ENCODE peak calls at places on chromosomes 7 and 10, in seven cellular contexts. X is fibroblast of lung, P is prostate gland, B is uterus, G is H1, Y is stomach, K is ovary. H is an unnamed sample.

GRCh38 chr7:135177021-135177696 is 6.7 kb upstream of the CYREN start:
- DNase-seq in X (no peak), P (no peak), B (no peak), G (peak), Y (no peak), K (no peak), H (no peak)

GRCh38 chr7:74708569-74709275 is 51.2 kb downstream of the GTF2I start:
- DNase-seq in X (no peak), P (no peak), B (no peak), G (no peak), Y (no peak), K (no peak), H (no peak)

GRCh38 chr10:122861724-122862161 is 16.1 kb upstream of the CUZD1 start:
- DNase-seq in X (peak), P (no peak), B (no peak), G (no peak), Y (no peak), K (no peak), H (no peak)

GRCh38 chr10:70437721-70438120 is 3.8 kb downstream of the NODAL start:
- DNase-seq in X (no peak), P (no peak), B (no peak), G (no peak), Y (no peak), K (no peak), H (no peak)

GRCh38 chr10:122263971-122264370 is 7.1 kb upstream of the BTBD16 start:
- DNase-seq in X (peak), P (no peak), B (no peak), G (no peak), Y (no peak), K (no peak), H (no peak)

GRCh38 chr7:94449151-94449725 is 54.5 kb downstream of the COL1A2 start:
- DNase-seq in X (peak), P (no peak), B (no peak), G (no peak), Y (no peak), K (no peak), H (no peak)

GRCh38 chr10:112375721-112376577 is 2.0 kb downstream of the ACSL5 start:
- DNase-seq in X (peak), P (peak), B (peak), G (no peak), Y (peak), K (peak), H (peak)

GRCh38 chr7:85067371-85067770 is 119.5 kb downstream of the SEMA3D start:
- DNase-seq in X (no peak), P (no peak), B (no peak), G (no peak), Y (no peak), K (no peak), H (no peak)

GRCh38 chr10:58384536-58384998 is 643 bp upstream of the TFAM start:
- DNase-seq in X (no peak), P (no peak), B (no peak), G (no peak), Y (no peak), K (no peak), H (no peak)

GRCh38 chr10:132163826-132164515 is 22.8 kb upstream of the DPYSL4 start:
- DNase-seq in X (no peak), P (no peak), B (no peak), G (no peak), Y (no peak), K (no peak), H (no peak)

GRCh38 chr10:110363572-110364411 is 59.1 kb upstream of the SMNDC1 start:
- DNase-seq in X (no peak), P (no peak), B (no peak), G (no peak), Y (no peak), K (no peak), H (no peak)

GRCh38 chr7:87416682-87417587 is 58.5 kb downstream of the ABCB4 start:
- DNase-seq in X (peak), P (peak), B (peak), G (peak), Y (peak), K (peak), H (no peak)

GRCh38 chr10:115092258-115092554 is 959 bp upstream of the ATRNL1 start:
- DNase-seq in X (no peak), P (no peak), B (no peak), G (no peak), Y (no peak), K (no peak), H (no peak)

GRCh38 chr10:117965984-117966383 is 80.8 kb downstream of the RAB11FIP2 start:
- DNase-seq in X (no peak), P (no peak), B (no peak), G (no peak), Y (no peak), K (no peak), H (no peak)

DNA sequence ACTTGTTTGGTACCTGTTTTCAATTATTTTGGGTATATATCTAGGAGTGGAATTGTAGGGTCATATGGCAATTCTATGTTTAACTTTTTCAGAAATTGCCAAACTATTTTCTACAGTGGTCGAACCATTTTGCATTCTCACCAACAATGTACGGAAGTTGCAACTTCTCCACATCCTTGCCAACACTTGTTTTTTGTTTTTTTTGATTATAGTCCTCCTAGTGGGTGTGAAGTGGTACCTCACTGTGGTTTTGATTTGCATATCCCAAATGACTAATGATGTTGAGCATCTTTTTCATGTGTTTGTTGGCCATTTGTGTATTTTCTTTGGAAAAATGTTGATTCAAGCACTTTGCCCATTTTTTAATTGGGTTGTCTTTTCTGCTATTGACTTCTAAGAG is 122.1 kb downstream of the RPS24 start:
- DNase-seq in X (no peak), P (no peak), B (no peak), G (no peak), Y (no peak), K (no peak), H (no peak)
- TF ChIP-seq CTCF in X (no peak), P (no peak), B (no peak), G (no peak), Y (no peak), K (no peak), H (no peak)

GRCh38 chr7:100384623-100385372 is 11.5 kb downstream of the PILRA start:
- DNase-seq in X (no peak), P (no peak), B (no peak), G (no peak), Y (no peak), K (no peak), H (no peak)

GRCh38 chr7:100389437-100390088 is 16.3 kb downstream of the PILRA start:
- DNase-seq in X (no peak), P (no peak), B (no peak), G (no peak), Y (no peak), K (no peak), H (no peak)

GRCh38 chr7:100390286-100391028 is 17.2 kb downstream of the PILRA start:
- DNase-seq in X (no peak), P (no peak), B (no peak), G (no peak), Y (no peak), K (no peak), H (no peak)

GRCh38 chr7:100386940-100387339 is 13.7 kb downstream of the PILRA start:
- DNase-seq in X (no peak), P (no peak), B (no peak), G (no peak), Y (no peak), K (no peak), H (no peak)
- H3K4me3 ChIP-seq in X (no peak), P (no peak), B (no peak), G (no peak), Y (no peak), K (no peak), H (no peak)

GRCh38 chr7:49630513-49630912 is 142.9 kb upstream of the VWC2 start:
- DNase-seq in X (no peak), P (no peak), B (no peak), G (no peak), Y (no peak), K (no peak), H (no peak)
- H3K27ac ChIP-seq in X (no peak), P (no peak), B (no peak), G (no peak), Y (no peak), K (no peak), H (no peak)

GRCh38 chr7:151927011-151927410 is 29.2 kb upstream of the GALNTL5 start:
- DNase-seq in X (no peak), P (no peak), B (no peak), G (no peak), Y (no peak), K (no peak), H (no peak)

GRCh38 chr7:151926336-151926712 is 29.9 kb upstream of the GALNTL5 start:
- DNase-seq in X (no peak), P (no peak), B (no peak), G (no peak), Y (no peak), K (no peak), H (no peak)

GRCh38 chr7:151927540-151927939 is 28.7 kb upstream of the GALNTL5 start:
- DNase-seq in X (no peak), P (no peak), B (no peak), G (no peak), Y (no peak), K (no peak), H (no peak)

GRCh38 chr7:151930695-151931094 is 25.6 kb upstream of the GALNTL5 start:
- DNase-seq in X (no peak), P (no peak), B (no peak), G (no peak), Y (no peak), K (no peak), H (no peak)

GRCh38 chr7:151930026-151930653 is 26.1 kb upstream of the GALNTL5 start:
- DNase-seq in X (no peak), P (no peak), B (no peak), G (no peak), Y (no peak), K (no peak), H (no peak)
- TF ChIP-seq CTCF in X (no peak), P (no peak), B (no peak), G (no peak), Y (no peak), K (no peak), H (no peak)

GRCh38 chr7:50499092-50499491 is 48.9 kb upstream of the FIGNL1 start:
- DNase-seq in X (no peak), P (no peak), B (no peak), G (no peak), Y (no peak), K (no peak), H (peak)

GRCh38 chr7:50502001-50502684 is 52.0 kb upstream of the FIGNL1 start:
- DNase-seq in X (peak), P (no peak), B (peak), G (no peak), Y (no peak), K (peak), H (peak)

GRCh38 chr7:50505553-50505952 is 55.4 kb upstream of the FIGNL1 start:
- DNase-seq in X (no peak), P (no peak), B (no peak), G (no peak), Y (no peak), K (no peak), H (peak)

GRCh38 chr7:50504646-50505546 is 54.7 kb upstream of the FIGNL1 start:
- DNase-seq in X (no peak), P (no peak), B (no peak), G (no peak), Y (no peak), K (no peak), H (peak)

DNA sequence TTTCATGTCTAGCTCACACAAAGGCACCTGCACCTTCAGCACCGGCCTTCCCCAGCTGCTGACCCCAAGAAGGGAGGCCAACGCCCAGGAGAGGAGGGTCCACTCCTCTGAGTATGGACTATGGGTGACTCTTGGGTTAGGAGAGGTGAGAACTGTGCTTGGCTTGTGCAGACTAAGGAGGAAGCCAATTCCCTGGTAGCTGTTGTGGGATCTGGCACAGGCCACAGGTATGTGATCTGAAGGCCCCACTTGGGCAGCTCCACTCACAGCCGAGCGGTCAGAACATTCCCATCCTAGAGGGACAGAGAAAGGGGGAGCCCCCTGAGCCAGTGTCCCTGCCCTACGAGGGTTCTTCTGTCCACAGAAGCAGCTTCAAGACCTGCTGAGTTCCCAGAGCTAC is 52.8 kb upstream of the FIGNL1 start:
- DNase-seq in X (peak), P (no peak), B (no peak), G (no peak), Y (no peak), K (no peak), H (peak)
- H3K4me3 ChIP-seq in X (no peak), P (no peak), B (no peak), G (no peak), Y (no peak), K (peak), H (no peak)

GRCh38 chr10:22681301-22681700 is 33.1 kb downstream of the PIP4K2A start:
- DNase-seq in X (no peak), P (no peak), B (no peak), G (no peak), Y (no peak), K (no peak), H (no peak)
- H3K27ac ChIP-seq in X (no peak), P (no peak), B (no peak), G (no peak), Y (peak), K (no peak), H (no peak)

GRCh38 chr7:32846630-32847225 is 44.8 kb downstream of the KBTBD2 start:
- DNase-seq in X (peak), P (peak), B (peak), G (peak), Y (peak), K (peak), H (peak)
- TF ChIP-seq CTCF in X (peak), P (peak), B (peak), G (peak), Y (peak), K (peak), H (peak)

H was measured in upper lobe of right lung.